ENCODE peak calls at places on chromosome 3, in four cellular contexts. N, T, S and K are unnamed samples.

GRCh38 chr3:170653801-170654200 is 67.9 kb upstream of the SLC7A14 start:
- DNase-seq in S (no peak), T (no peak), N (no peak), K (no peak)

GRCh38 chr3:193942516-193943055 is 193.4 kb upstream of the HES1 start:
- DNase-seq in S (no peak), N (no peak), T (no peak), K (no peak)

GRCh38 chr3:158770254-158771017 is 31.4 kb upstream of the MFSD1 start:
- DNase-seq in T (no peak), S (no peak), N (no peak), K (no peak)

GRCh38 chr3:172098698-172099494 is 59.5 kb downstream of the FNDC3B start:
- DNase-seq in S (no peak), N (no peak), T (no peak), K (no peak)

GRCh38 chr3:189148090-189148507 is 23.7 kb upstream of the TPRG1 start:
- DNase-seq in T (peak; percentile 58), S (no peak), N (peak; percentile 44), K (peak; percentile 13)

GRCh38 chr3:132554437-132554836 is 42.6 kb upstream of the ACKR4 start:
- DNase-seq in S (no peak), N (no peak), T (peak; percentile 58), K (no peak)

GRCh38 chr3:136476280-136476679 is 226.1 kb downstream of the PCCB start:
- DNase-seq in N (no peak), S (no peak), T (no peak), K (no peak)

GRCh38 chr3:76679510-76679909 is 360.4 kb upstream of the ROBO2 start:
- DNase-seq in S (no peak), N (no peak), T (no peak), K (no peak)

GRCh38 chr3:14208977-14209394 is 30.4 kb downstream of the LSM3 start:
- DNase-seq in S (no peak), N (no peak), T (no peak), K (no peak)

GRCh38 chr3:14208168-14208567 is 29.6 kb downstream of the LSM3 start:
- DNase-seq in S (no peak), T (no peak), N (no peak), K (no peak)

GRCh38 chr3:14203521-14204079 is 25.0 kb downstream of the LSM3 start:
- DNase-seq in T (peak; percentile 71), N (peak; percentile 61), S (peak; percentile 50), K (peak; percentile 58)

GRCh38 chr3:14204605-14205284 is 26.1 kb downstream of the LSM3 start:
- DNase-seq in S (no peak), N (no peak), T (peak; percentile 34), K (no peak)

GRCh38 chr3:14206548-14207177 is 28.0 kb downstream of the LSM3 start:
- DNase-seq in T (no peak), N (no peak), S (no peak), K (no peak)
- TF ChIP-seq CTCF in T (no peak), N (no peak), S (no peak), K (peak; percentile 10)

GRCh38 chr3:111863942-111864341 is 4.9 kb downstream of the PHLDB2 start:
- DNase-seq in S (no peak), N (no peak), T (no peak), K (no peak)
- H3K27ac ChIP-seq in S (no peak overlapping the region), N (no peak overlapping the region), T (peak overlapping the region; percentile 15), K (peak overlapping the region; percentile 75)

GRCh38 chr3:166837535-166837934 is 542.6 kb downstream of the ZBBX start:
- DNase-seq in S (no peak), T (no peak), N (no peak), K (peak; percentile 32)
- TF ChIP-seq CTCF in S (peak; percentile 14), T (peak; percentile 6), N (no peak), K (peak; percentile 56)

GRCh38 chr3:150261418-150261817 is 146.7 kb upstream of the TSC22D2 start:
- DNase-seq in S (no peak), T (no peak), N (no peak), K (no peak)
- H3K27ac ChIP-seq in S (no peak overlapping the region), T (no peak overlapping the region), N (no peak overlapping the region), K (no peak overlapping the region)